ENCODE peak calls at places on chromosomes 3 and 15, in four cellular contexts. H, T, D and O are unnamed samples. For H3F3A and H3K79me2, the result is how much of the 10 kb centered on the place peaks cover.

GRCh38 chr3:11719406-11720219 is 75.9 kb upstream of the VGLL4 start:
- DNase-seq in T (peak), D (peak), H (peak), O (peak)

GRCh38 chr3:9066141-9066540 is 102.9 kb upstream of the RAD18 start:
- DNase-seq in H (no peak), T (no peak), D (no peak), O (no peak)

GRCh38 chr3:194204036-194204792 is 68.3 kb downstream of the HES1 start:
- DNase-seq in H (peak), T (peak), D (peak), O (peak)

GRCh38 chr15:99566157-99566900 is 545 bp downstream of the MEF2A start:
- DNase-seq in H (peak), D (peak), T (peak), O (peak)

GRCh38 chr15:101618861-101619614 is 33.1 kb downstream of the TM2D3 start:
- DNase-seq in H (no peak), D (no peak), T (no peak), O (no peak)

GRCh38 chr3:181105636-181106035 is 116.1 kb upstream of the DNAJC19 start:
- DNase-seq in D (peak), T (no peak), H (no peak), O (no peak)

GRCh38 chr3:17133637-17134545 is 249.1 kb downstream of the PLCL2 start:
- DNase-seq in D (no peak), H (no peak), T (no peak), O (no peak)

GRCh38 chr3:141368062-141368924 is at the start of gene ZBTB38:
- DNase-seq in H (peak), T (peak), D (peak), O (peak)

GRCh38 chr3:15470804-15471203 is 43.4 kb downstream of the EAF1 start:
- DNase-seq in H (no peak), T (no peak), D (no peak), O (no peak)

GRCh38 chr15:70833897-70834765 is 19.8 kb downstream of the LARP6 start:
- DNase-seq in D (no peak), T (peak), H (peak), O (no peak)

GRCh38 chr3:194112120-194113106 is 23.5 kb upstream of the HES1 start:
- DNase-seq in T (peak), D (no peak), H (peak), O (no peak)

GRCh38 chr3:7876741-7877297 is 624.8 kb upstream of the LMCD1 start:
- DNase-seq in H (no peak), T (no peak), D (no peak), O (no peak)

GRCh38 chr3:44772099-44772442 is 10.5 kb downstream of the KIF15 start:
- DNase-seq in H (no peak), D (peak), T (no peak), O (no peak)

GRCh38 chr3:30639937-30640336 is 33.5 kb downstream of the TGFBR2 start:
- DNase-seq in D (no peak), T (no peak), H (no peak), O (no peak)

GRCh38 chr3:118231578-118231977 is 803.1 kb downstream of the IGSF11 start:
- DNase-seq in D (no peak), H (no peak), T (no peak), O (no peak)

GRCh38 chr15:70284438-70285214 is 186.9 kb upstream of the TLE3 start:
- DNase-seq in H (no peak), D (no peak), T (no peak), O (no peak)

GRCh38 chr15:45790325-45790943 is 155.6 kb downstream of the SQOR start:
- DNase-seq in H (peak), T (no peak), D (peak), O (peak)

GRCh38 chr3:123258811-123259420 is 57.2 kb downstream of the SEC22A start:
- DNase-seq in D (no peak), H (peak), T (no peak), O (peak)

GRCh38 chr15:64894395-64895056 is 17.2 kb upstream of the ANKDD1A start:
- DNase-seq in H (no peak), D (peak), T (peak), O (peak)

GRCh38 chr15:64635486-64635815 is 139.9 kb downstream of the RBPMS2 start:
- DNase-seq in T (no peak), D (peak), H (no peak), O (no peak)

GRCh38 chr15:74799843-74800558 is 12.6 kb upstream of the LMAN1L start:
- DNase-seq in D (peak), H (peak), T (peak), O (peak)

GRCh38 chr15:64247906-64248541 is 85.2 kb upstream of the PPIB start:
- DNase-seq in H (peak), T (peak), D (no peak), O (no peak)

GRCh38 chr3:59266551-59266950 is 216.7 kb upstream of the CFAP20DC start:
- DNase-seq in D (no peak), H (peak), T (no peak), O (no peak)

GRCh38 chr3:69948246-69948862 is 51.2 kb upstream of the SAMMSON start:
- DNase-seq in H (peak), T (peak), D (peak), O (peak)

GRCh38 chr15:90862964-90863721 is 5.2 kb upstream of the FURIN start:
- DNase-seq in D (no peak), H (peak), T (no peak), O (no peak)

GRCh38 chr15:47548189-47548588 is 169.1 kb upstream of the SEMA6D start:
- DNase-seq in D (peak), H (no peak), T (no peak), O (no peak)

GRCh38 chr3:168926426-168926825 is 737.1 kb downstream of the MECOM start:
- DNase-seq in T (no peak), D (no peak), H (no peak), O (no peak)

GRCh38 chr3:45473841-45474240 is 85.5 kb downstream of the LARS2 start:
- DNase-seq in T (no peak), D (no peak), H (no peak), O (no peak)

DNA sequence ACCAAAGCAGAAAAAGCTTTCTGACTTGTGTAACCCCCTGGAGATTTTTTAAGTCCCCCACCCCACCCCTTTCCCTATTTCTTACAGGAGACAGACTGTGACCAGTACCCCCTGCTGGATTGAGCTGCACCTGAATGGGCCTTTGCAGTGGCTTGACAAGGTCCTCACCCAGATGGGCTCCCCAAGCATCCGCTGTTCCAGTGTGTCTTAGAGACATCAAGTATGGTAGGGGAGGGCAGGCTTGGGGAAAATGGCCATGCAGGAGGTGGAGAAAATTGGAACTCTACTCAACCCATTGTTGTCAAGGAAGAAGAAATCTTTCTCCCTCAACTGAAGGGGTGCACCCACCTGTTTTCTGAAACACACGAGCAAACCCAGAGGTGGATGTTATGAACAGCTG is 64.1 kb downstream of the AAGAB start:
- DNase-seq in T (no peak), D (no peak), H (no peak), O (no peak)
- H3F3A ChIP-seq in T (half or more), D (under half), H (under half), O (under half)

GRCh38 chr15:29681946-29682345 is 140.3 kb downstream of the TJP1 start:
- DNase-seq in T (no peak), H (no peak), D (no peak), O (no peak)
- H3K79me2 ChIP-seq in T (under half), H (under half), D (under half), O (under half)

GRCh38 chr3:128491071-128491899 is 1.7 kb downstream of the GATA2 start:
- DNase-seq in H (peak), T (no peak), D (peak), O (no peak)

GRCh38 chr3:128491900-128492352 is 1.1 kb downstream of the GATA2 start:
- DNase-seq in H (no peak), T (no peak), D (no peak), O (no peak)

GRCh38 chr3:128494152-128494650 is 1.2 kb upstream of the GATA2 start:
- DNase-seq in T (no peak), D (peak), H (no peak), O (no peak)

GRCh38 chr3:128493221-128494151 is 485 bp upstream of the GATA2 start:
- DNase-seq in D (peak), T (no peak), H (no peak), O (no peak)

GRCh38 chr3:128492353-128493220 is at the start of gene GATA2:
- DNase-seq in H (peak), T (no peak), D (peak), O (no peak)
- TF ChIP-seq EZH2 in H (no peak), T (no peak), D (peak), O (peak)

DNA sequence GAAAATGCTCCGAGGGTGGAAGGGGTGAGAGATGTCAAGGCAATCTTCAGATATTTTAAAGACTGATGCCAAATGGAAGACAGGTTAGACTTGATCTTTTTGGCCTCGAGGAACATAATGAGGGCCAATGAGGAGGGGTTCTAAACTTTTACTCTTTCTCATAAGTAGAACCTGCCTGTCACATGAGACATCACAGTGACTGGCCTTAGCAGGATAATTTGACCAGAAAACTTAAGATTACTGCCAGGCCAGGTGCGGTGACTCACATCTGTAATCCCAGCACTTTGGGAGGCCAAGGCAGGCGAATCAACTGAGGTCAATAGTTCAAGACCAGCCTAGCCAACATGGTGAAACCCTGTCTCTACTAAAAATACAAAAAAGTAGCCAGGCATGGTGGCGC is 12.2 kb downstream of the TM4SF4 start:
- DNase-seq in D (no peak), H (peak), T (no peak), O (no peak)
- H3F3A ChIP-seq in D (under half), H (under half), T (under half), O (under half)

DNA sequence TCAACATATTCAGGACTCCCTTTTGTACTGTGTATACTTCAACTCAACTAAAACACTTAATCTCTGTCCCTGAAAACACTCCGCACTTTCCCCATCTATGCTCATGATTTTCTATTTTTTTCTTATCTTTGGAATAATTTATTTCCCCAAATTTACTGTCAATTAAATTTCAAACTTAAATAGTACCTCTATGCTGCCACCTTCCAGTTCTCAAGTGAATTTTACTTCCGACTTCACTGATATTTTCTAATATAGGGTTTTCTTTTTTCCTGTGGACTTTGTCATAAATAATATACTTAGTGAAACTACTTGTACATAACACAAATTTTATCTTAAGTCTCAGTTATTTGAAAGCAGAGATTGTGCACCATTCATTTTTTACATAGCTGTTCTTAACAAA is 1303.3 kb downstream of the OTOL1 start:
- DNase-seq in H (peak), D (no peak), T (no peak), O (no peak)
- H3K79me2 ChIP-seq in H (under half), D (under half), T (under half), O (under half)